ENCODE peak calls at places on chromosomes 16 and 17, in five cellular contexts. U is H9, I is H1, C is neuronal stem cell, J is trophoblast cell. A is an unnamed sample.

GRCh38 chr17:36072431-36073121 is 8.5 kb downstream of the CCL18 start:
- DNase-seq in C (peak), U (peak), J (no peak), I (peak), A (peak)

GRCh38 chr17:50076591-50077235 is 18.4 kb upstream of the PDK2 start:
- DNase-seq in C (no peak), I (peak), U (peak), J (no peak), A (no peak)

GRCh38 chr16:57196753-57197152 is 10.6 kb downstream of the RSPRY1 start:
- DNase-seq in U (no peak), J (no peak), C (no peak), I (no peak), A (no peak)

GRCh38 chr17:76598004-76598439 is 12.4 kb upstream of the ST6GALNAC2 start:
- DNase-seq in C (no peak), J (no peak), I (no peak), U (no peak), A (no peak)

GRCh38 chr17:34580685-34581445 is 1.5 kb downstream of the TMEM132E start:
- DNase-seq in J (no peak), I (peak), U (peak), C (no peak), A (no peak)

GRCh38 chr16:2179107-2179501 is 17.3 kb downstream of the CASKIN1 start:
- DNase-seq in C (no peak), J (no peak), U (no peak), I (no peak), A (no peak)

GRCh38 chr16:70496513-70496912 is 26.8 kb downstream of the COG4 start:
- DNase-seq in U (no peak), I (no peak), J (no peak), C (no peak), A (no peak)

GRCh38 chr16:48641770-48642169 is 31.8 kb upstream of the N4BP1 start:
- DNase-seq in U (no peak), J (no peak), C (no peak), I (no peak), A (no peak)

GRCh38 chr17:57563968-57564367 is 181.1 kb downstream of the CCDC182 start:
- DNase-seq in C (no peak), I (no peak), U (no peak), J (no peak), A (no peak)

GRCh38 chr17:76314392-76315227 is 6.5 kb upstream of the QRICH2 start:
- DNase-seq in J (peak), C (no peak), I (no peak), U (no peak), A (no peak)

GRCh38 chr17:76276461-76277299 is 11.5 kb downstream of the UBALD2 start:
- DNase-seq in C (no peak), I (no peak), U (no peak), J (peak), A (peak)

GRCh38 chr16:20916289-20916688 is 15.7 kb downstream of the LYRM1 start:
- DNase-seq in I (no peak), U (no peak), J (no peak), C (no peak), A (no peak)

GRCh38 chr17:61366715-61367413 is 32.8 kb upstream of the TBX2 start:
- DNase-seq in J (no peak), U (no peak), C (no peak), I (no peak), A (no peak)

GRCh38 chr17:10126554-10127493 is 71.6 kb downstream of the GAS7 start:
- DNase-seq in U (no peak), J (peak), I (no peak), C (no peak), A (peak)

GRCh38 chr16:13046422-13046821 is 145.0 kb downstream of the SHISA9 start:
- DNase-seq in J (no peak), U (no peak), C (no peak), I (no peak), A (no peak)

GRCh38 chr17:67265620-67266019 is 20.6 kb upstream of the HELZ start:
- DNase-seq in I (no peak), U (no peak), J (no peak), C (no peak), A (no peak)

GRCh38 chr17:49407981-49408501 is 6.6 kb downstream of the PHB1 start:
- DNase-seq in U (peak), J (peak), I (peak), C (peak), A (peak)

GRCh38 chr16:83336630-83337029 is 471.1 kb upstream of the HSBP1 start:
- DNase-seq in I (no peak), J (no peak), U (no peak), C (no peak), A (peak)

GRCh38 chr17:74118504-74118903 is 85.0 kb upstream of the RPL38 start:
- DNase-seq in I (peak), C (peak), U (peak), J (no peak), A (no peak)
- H3K27ac ChIP-seq in I (no peak), C (no peak), U (no peak), J (no peak), A (no peak)

GRCh38 chr17:7483238-7484066 is 714 bp upstream of the POLR2A start:
- DNase-seq in J (peak), I (peak), C (peak), U (peak), A (peak)
- H3K23ac ChIP-seq in J (no peak), I (no peak), C (no peak), U (no peak), A (no peak)

DNA sequence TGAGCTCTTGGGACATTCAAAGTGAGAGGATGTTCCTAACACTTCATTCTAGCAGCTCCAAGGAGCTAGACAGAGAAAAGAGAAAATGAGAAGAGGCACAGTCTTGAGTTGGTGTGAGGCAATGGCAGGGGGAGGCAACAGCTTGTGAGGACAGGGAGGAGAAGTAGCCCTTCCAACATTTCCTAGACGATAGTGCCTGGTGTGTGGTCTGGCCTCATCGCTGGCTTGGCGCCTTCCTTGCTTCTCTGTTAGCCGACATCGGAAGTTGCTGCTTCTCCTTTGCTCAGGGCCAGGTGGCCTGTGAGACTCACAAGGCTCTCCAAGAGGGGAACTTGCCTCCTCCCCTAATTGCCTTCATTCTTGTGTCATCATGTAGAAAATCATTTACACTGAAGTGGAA is 208.6 kb downstream of the MAP2K4 start:
- DNase-seq in J (no peak), U (no peak), C (no peak), I (no peak), A (no peak)
- H2BK12ac ChIP-seq in J (peak), U (no peak), C (no peak), I (no peak), A (no peak)

DNA sequence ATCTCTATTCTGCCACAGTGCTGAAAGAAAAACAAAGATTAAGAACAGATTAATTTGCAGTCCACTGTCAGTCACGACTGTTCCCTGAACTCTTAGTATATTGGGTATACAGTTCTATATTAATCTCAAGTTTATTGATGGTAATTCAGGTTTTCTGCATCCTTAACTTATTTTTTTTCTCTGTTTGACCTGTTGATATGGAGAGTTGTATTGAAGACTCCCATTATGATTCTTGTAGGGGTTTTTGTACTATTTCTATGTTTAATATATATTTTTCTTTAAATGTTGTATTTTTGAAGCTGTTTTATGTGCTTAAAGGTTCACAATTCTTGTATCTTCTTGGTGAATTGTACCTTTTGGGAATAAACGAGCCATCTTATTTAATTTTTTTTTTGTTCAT is 3.0 kb downstream of the SPECC1 start:
- DNase-seq in U (no peak), J (no peak), I (no peak), C (no peak), A (no peak)
- H3K27ac ChIP-seq in U (no peak), J (no peak), I (no peak), C (no peak), A (no peak)

GRCh38 chr17:47695664-47696376 is 1.9 kb downstream of the TBKBP1 start:
- DNase-seq in U (no peak), C (no peak), I (peak), J (no peak), A (no peak)

GRCh38 chr17:47693667-47694017 is 319 bp upstream of the TBKBP1 start:
- DNase-seq in U (no peak), I (no peak), J (no peak), C (no peak), A (peak)

GRCh38 chr17:47694818-47695663 is 1.1 kb downstream of the TBKBP1 start:
- DNase-seq in C (no peak), U (peak), I (peak), J (no peak), A (peak)

GRCh38 chr17:47692895-47693666 is 880 bp upstream of the TBKBP1 start:
- DNase-seq in C (no peak), U (peak), J (no peak), I (no peak), A (peak)

DNA sequence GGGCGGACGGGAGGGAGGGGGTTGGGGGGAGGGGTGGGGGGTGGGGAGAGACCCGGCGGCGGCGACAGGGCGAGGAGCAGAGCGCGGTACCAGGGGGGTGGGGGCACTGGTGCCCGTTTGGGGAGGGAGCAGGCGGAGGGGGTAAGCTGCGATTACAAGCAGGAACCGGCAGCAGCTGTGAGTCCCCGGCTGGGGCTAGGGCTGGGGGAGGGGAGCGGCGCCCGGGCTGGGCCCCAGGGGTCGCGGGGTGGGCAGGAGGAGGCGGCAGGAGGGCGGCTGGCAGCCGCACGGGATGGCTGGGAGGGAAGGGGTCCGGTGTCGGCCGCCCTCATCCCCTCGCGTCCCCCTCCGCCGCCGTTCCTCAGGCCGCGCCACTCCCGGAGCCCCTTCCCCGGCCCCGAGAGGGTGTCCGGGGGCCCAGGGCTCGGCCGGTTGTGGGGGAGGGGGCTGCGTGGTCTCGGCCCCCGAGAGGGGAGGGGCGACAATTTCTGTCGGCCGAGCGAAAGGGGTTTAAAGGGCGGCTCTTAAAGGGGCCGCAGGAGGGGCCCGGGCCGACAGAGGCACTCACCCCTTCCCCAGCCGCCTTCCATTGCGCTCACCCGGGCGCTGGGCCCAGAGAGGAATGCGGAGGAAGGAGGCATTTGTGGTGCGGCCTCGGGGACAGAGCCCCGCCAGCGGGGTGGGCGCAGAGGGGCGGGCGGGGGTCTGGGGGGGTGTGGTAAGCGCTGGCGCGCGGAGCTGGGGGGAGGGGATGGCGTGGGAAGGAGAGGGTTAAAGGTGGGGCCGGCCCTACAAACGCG is at the start of gene TBKBP1:
- DNase-seq in J (no peak), I (peak), U (peak), C (peak), A (peak)
- H3K23ac ChIP-seq in J (no peak), I (no peak), U (no peak), C (peak), A (peak)

GRCh38 chr16:89161763-89162162 is 9.8 kb upstream of the CDH15 start:
- DNase-seq in C (no peak), J (no peak), I (no peak), U (no peak), A (no peak)
- H2BK12ac ChIP-seq in C (peak), J (no peak), I (no peak), U (no peak), A (no peak)

GRCh38 chr17:7754656-7755055 is 37.1 kb downstream of the DNAH2 start:
- DNase-seq in U (no peak), J (no peak), C (no peak), I (no peak), A (no peak)

GRCh38 chr17:7750321-7750821 is 32.8 kb downstream of the DNAH2 start:
- DNase-seq in U (no peak), J (peak), I (no peak), C (no peak), A (peak)

GRCh38 chr17:7756968-7757367 is 39.4 kb downstream of the DNAH2 start:
- DNase-seq in U (no peak), I (no peak), C (no peak), J (no peak), A (no peak)

DNA sequence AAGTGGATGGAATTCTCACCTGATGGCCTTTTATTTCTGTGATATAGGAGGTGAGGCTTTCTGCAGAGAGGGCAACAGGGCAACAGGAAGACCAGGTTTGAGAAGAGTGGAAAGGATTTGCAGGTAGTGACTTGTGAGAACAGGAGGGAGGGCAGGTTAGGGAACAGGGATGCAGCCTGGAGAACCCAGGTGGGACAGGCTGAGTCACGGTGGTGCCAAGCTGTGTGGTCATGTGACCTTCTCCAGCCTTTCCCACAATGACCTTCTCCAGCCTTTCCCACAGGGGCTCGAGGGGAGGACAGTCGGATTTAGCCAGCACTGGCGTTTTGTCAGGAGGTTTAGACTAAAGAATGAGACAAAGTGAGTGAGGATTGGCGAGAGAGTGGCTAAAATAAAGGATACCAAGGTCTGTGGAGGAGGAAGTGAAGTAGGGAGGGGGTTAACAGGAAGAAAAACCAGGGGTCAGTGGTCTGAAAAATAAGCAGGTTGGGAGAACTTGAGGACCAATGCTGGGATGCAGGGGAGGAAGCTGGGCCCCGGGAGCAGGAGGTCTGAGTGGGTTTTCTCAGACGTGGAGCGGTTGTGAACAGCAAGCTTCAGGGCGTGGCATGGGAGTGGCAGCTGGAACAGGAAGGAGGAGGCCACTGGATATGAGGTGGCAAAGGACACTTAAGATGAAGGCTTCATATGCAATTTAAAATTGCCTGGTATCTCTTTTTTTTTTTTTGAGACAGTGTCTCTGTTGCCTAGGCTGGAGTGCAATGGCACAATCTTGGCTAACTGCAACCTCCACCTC is 37.7 kb downstream of the DNAH2 start:
- DNase-seq in J (no peak), U (no peak), C (no peak), I (no peak), A (no peak)
- H3K27ac ChIP-seq in J (no peak), U (no peak), C (no peak), I (no peak), A (no peak)

GRCh38 chr17:41687828-41688640 is 651 bp upstream of the EIF1 start:
- DNase-seq in I (peak), C (no peak), J (no peak), U (no peak), A (peak)
- H3K23ac ChIP-seq in I (no peak), C (no peak), J (no peak), U (no peak), A (peak)

DNA sequence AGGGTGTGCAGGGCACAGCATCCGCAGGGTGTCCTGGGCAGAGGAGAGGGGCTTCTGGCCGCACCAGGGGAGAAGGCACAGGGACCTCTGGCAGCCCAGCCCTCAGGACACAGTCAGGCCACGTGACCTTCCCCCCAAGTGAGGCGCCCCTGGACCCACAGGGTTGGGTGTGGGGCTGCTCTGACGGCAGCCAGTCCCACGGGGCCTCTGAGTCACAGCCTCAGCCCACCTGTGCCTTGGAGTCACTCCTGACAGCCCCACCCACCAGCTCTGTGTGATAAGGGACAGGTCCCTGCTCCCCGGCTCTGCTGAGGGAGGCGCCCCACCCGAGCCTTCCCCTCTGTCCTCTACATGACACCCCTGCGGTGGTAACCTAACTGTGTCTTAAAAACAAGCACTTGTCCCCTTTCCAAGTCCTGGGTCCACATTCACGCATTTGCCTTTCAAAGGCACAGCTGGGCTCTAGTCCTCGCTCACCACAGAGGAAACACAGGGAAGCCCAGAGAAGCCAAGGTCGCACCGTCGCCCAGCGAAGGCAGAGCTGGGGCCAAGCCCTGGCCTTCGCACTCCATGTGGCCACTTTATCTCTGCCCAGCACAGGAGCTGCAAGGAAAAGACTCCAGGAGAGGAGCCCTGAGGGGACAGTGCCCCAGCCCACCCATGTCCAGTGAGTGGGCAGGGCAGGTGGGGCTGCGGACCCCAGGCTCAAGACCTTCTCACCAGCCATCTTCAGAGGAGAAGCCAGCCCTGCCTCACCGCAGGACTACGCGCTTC is 5.1 kb upstream of the NPTX1 start:
- DNase-seq in I (no peak), J (no peak), U (no peak), C (no peak), A (no peak)
- H2BK12ac ChIP-seq in I (peak), J (no peak), U (no peak), C (no peak), A (no peak)

DNA sequence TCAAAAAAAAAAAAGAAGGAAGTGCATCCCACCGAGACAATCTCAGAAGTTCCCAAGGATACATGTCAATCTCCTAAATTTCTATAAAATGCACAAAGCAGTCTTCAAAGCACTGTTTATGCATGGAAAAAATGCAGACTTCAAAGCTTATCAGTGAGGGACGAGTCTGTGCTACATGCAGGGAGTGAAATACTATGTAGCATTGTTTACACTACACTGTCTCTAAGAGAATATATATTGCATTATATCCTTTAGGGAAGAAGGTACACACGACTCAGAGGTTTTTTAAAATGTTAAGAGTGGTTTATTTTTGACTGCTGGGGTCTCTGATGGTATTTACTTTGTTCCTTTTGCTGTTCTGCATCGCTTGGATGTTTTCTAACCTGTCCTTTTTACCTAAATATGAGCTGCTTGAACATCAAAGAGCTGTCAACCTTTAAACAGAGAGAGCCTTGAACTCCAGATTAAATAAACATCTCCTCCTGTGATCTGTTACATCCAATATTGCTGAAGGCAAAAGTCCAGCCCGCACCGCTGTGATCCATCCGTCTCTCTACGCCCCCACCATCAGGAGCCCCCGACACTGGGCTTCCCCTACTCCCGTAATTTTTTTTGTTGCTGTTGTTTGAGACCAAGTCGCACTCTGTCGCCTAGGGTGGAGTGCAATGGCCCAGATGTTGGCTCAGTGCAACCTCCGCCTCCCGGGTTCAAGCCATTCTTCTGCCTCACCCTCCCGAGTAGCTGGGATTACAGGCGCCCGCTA is 1.4 kb downstream of the FBXO31 start:
- DNase-seq in I (no peak), U (no peak), J (no peak), C (no peak), A (peak)
- H3K27ac ChIP-seq in I (no peak), U (no peak), J (no peak), C (no peak), A (no peak)